ENCODE peak calls at places on chromosomes 11 and 22, in four cellular contexts. L is Peyer's patch, W is sigmoid colon, Y is small intestine. T is an unnamed sample.

GRCh38 chr22:42893366-42894150 is 36.5 kb upstream of the ARFGAP3 start:
- DNase-seq in Y (no peak), W (no peak), L (no peak), T (no peak)

GRCh38 chr22:32144875-32145274 is 14.2 kb downstream of the C22orf42 start:
- DNase-seq in L (peak; percentile 23), W (no peak), Y (no peak), T (no peak)

GRCh38 chr11:60303661-60304060 is 23.2 kb downstream of the MS4A4A start:
- DNase-seq in Y (no peak), L (no peak), W (no peak), T (no peak)

GRCh38 chr11:58923300-58923788 is 15.9 kb upstream of the GLYATL1 start:
- DNase-seq in Y (peak; percentile 34), L (no peak), W (no peak), T (no peak)

GRCh38 chr11:59178401-59178800 is 6.5 kb downstream of the DTX4 start:
- DNase-seq in Y (no peak), L (no peak), W (no peak), T (no peak)

GRCh38 chr11:7449841-7450214 is 35.5 kb upstream of the OLFML1 start:
- DNase-seq in Y (no peak), L (no peak), W (no peak), T (no peak)

GRCh38 chr22:33869946-33870345 is 50.3 kb downstream of the LARGE1 start:
- DNase-seq in L (no peak), W (no peak), Y (no peak), T (no peak)

GRCh38 chr11:46330887-46331652 is 16.2 kb upstream of the DGKZ start:
- DNase-seq in L (peak; percentile 25), W (no peak), Y (no peak), T (no peak)

GRCh38 chr22:26542831-26543230 is 30.6 kb upstream of the TFIP11 start:
- DNase-seq in Y (no peak), L (peak; percentile 45), W (no peak), T (no peak)

GRCh38 chr22:49737101-49737551 is 90.5 kb downstream of the BRD1 start:
- DNase-seq in L (no peak), W (peak; percentile 44), Y (no peak), T (no peak)

GRCh38 chr11:95144313-95145235 is 54.9 kb downstream of the ENDOD1 start:
- DNase-seq in L (no peak), Y (no peak), W (no peak), T (no peak)

GRCh38 chr11:76617553-76618265 is 52.8 kb downstream of the LRRC32 start:
- DNase-seq in W (peak; percentile 54), L (no peak), Y (no peak), T (no peak)

GRCh38 chr11:26994579-26995210 is 783 bp downstream of the FIBIN start:
- DNase-seq in L (no peak), Y (no peak), W (peak; percentile 66), T (no peak)

GRCh38 chr11:124746621-124747243 is 5.3 kb downstream of the VSIG2 start:
- DNase-seq in L (peak; percentile 89), W (no peak), Y (peak; percentile 95), T (peak; percentile 70)

GRCh38 chr11:75142714-75143419 is 8.0 kb upstream of the SLCO2B1 start:
- DNase-seq in L (peak; percentile 74), Y (peak; percentile 62), W (peak; percentile 88), T (peak; percentile 57)

DNA sequence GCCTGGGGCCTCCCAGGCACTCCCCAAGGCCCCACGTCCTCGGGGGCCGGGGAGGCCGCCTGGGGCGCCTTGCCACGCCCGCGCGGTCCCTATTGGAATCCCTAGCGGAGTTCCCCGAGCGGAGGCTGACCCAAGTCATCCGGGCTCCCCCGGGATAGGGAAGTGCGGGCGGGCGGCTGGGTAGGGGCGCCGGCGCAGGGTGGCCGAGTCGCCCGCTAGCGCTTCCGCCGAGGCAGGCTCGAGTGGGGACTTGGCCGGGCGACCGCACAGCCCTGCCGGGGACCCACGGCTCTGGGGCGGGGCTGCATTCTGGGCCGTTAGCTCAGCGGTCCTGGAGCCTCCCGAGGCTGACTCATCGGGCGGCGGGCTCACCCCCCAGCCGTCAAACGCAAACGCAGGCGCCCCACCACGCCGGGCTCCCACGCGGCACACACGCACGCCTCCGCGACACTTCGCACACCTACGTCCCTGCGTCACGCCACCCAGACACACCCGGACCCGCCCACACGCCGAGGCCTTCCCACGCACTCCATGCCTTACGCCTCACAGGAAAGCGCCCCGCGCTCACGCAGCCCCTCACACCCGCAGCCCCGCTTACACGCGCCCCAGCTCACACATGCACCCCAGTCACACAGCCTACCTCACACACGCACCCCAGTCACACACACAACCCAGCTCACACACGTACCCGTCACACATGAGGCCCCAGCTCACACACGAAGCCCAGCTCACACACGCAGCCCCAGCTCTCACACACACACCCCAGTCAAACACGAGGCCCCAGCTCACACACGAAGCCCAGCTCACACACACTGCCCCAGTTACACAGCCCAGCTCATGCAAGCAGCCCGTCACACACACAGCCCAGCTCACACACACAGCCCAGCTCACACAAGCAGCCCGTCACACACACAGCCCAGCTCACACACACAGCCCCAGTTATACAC is 1.1 kb downstream of the PHLDB1 start:
- DNase-seq in Y (no peak), W (peak; percentile 95), L (peak; percentile 76), T (peak; percentile 86)
- H3K4me1 ChIP-seq in Y (no peaks in the 10 kb centered on the region), W (peaks cover 73% of the 10 kb centered on the region), L (peaks cover 64% of the 10 kb centered on the region), T (peaks cover 36% of the 10 kb centered on the region)

DNA sequence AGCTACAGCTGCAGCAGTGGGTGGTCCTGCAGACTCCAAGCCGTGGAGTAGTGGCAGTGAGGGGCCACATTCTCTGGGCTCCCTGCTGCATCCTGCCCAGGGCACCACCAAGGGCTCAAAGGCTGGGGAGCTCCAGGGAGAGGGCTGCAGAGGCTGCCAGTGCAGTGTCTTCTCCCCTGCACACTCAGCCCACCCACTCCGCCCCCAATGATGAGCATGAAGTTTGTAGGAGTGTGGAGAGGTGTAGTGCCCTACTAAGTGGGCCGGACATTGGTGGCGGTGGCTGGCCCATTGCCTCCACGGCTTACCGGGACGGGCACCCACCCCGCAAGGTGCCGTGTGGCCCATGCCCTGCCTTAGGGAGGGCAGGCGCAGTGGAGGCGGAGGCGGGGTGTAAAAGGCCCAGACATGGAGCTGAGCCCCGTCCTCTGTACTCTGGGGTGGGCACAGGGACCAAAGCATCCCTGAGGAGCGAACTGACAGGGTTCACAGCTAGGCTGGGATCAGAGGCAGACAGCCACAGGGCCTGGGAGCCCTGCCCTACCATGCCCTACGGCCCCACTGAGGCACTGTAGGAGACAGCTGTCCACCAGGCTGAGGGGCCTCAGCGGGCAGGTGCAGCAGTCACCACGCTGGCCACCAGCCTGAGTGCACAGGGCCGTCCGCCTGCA is 18.9 kb downstream of the ARVCF start:
- DNase-seq in Y (no peak), W (no peak), L (no peak), T (no peak)
- H3K4me1 ChIP-seq in Y (no peaks in the 10 kb centered on the region), W (peaks cover 53% of the 10 kb centered on the region), L (no peaks in the 10 kb centered on the region), T (no peaks in the 10 kb centered on the region)

GRCh38 chr22:47919893-47920292 is 1157.4 kb downstream of the TBC1D22A start:
- DNase-seq in L (no peak), Y (no peak), W (no peak), T (no peak)
- H3K4me1 ChIP-seq in L (no peaks in the 10 kb centered on the region), Y (no peaks in the 10 kb centered on the region), W (no peaks in the 10 kb centered on the region), T (no peaks in the 10 kb centered on the region)

GRCh38 chr11:1553808-1554594 is 18.1 kb downstream of the DUSP8 start:
- DNase-seq in L (no peak), Y (peak; percentile 78), W (no peak), T (no peak)
- H3K4me1 ChIP-seq in L (peaks cover 21% of the 10 kb centered on the region), Y (no peaks in the 10 kb centered on the region), W (peaks cover 31% of the 10 kb centered on the region), T (no peaks in the 10 kb centered on the region)

GRCh38 chr22:35310556-35311550 is 11.2 kb downstream of the TOM1 start:
- DNase-seq in L (peak; percentile 35), W (no peak), Y (peak; percentile 78), T (no peak)
- H3K4me1 ChIP-seq in L (peaks cover 72% of the 10 kb centered on the region), W (peaks cover 56% of the 10 kb centered on the region), Y (peaks cover 13% of the 10 kb centered on the region), T (peaks cover 74% of the 10 kb centered on the region)

GRCh38 chr11:2388431-2389024 is 11.4 kb downstream of the CD81 start:
- DNase-seq in Y (no peak), W (no peak), L (no peak), T (no peak)
- H3K4me1 ChIP-seq in Y (no peaks in the 10 kb centered on the region), W (peaks cover 97% of the 10 kb centered on the region), L (peaks cover 96% of the 10 kb centered on the region), T (peaks cover 41% of the 10 kb centered on the region)

DNA sequence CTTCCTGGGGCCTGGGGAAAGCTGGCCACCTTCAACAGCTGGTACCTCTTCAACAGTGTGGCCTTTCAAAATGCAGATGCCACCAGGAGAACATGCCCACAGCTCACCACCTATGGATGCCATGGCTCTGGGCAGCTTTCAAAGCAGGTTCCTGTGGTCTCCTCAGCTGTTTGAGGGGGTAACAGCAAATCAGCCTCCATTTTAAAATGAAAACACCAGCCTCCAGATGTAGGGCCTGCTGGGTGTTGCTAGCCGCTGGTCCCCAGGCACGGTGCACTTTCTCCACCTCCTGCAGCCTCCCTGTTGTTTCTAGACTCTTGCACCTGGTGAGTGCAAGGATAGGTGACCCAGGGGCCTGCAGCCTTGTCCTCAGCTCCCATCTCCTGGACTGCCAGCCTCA is 10.0 kb downstream of the CDPF1 start:
- DNase-seq in W (no peak), L (no peak), Y (no peak), T (no peak)
- H3K4me1 ChIP-seq in W (peaks cover 18% of the 10 kb centered on the region), L (peaks cover 13% of the 10 kb centered on the region), Y (peaks cover 2% of the 10 kb centered on the region), T (peaks cover 7% of the 10 kb centered on the region)

T was measured in effector memory CD4-positive, alpha-beta T cell.